ENCODE peak calls at places on chromosomes 12 and 14, in four cellular contexts. I, L, D and P are unnamed samples.

GRCh38 chr12:110514363-110514762 is 12.2 kb downstream of the RAD9B start:
- DNase-seq in I (no peak), L (no peak), D (no peak), P (no peak)

GRCh38 chr14:72793154-72793725 is 100.7 kb downstream of the DPF3 start:
- DNase-seq in I (no peak), L (no peak), D (no peak), P (no peak)

GRCh38 chr12:123109319-123109772 is 41.5 kb downstream of the PITPNM2 start:
- DNase-seq in I (no peak), L (no peak), D (no peak), P (no peak)

GRCh38 chr12:13097526-13097925 is 5.9 kb downstream of the GSG1 start:
- DNase-seq in I (no peak), L (peak), D (no peak), P (no peak)

GRCh38 chr14:90458536-90458935 is 61.7 kb downstream of the CALM1 start:
- DNase-seq in I (no peak), L (no peak), D (no peak), P (no peak)

GRCh38 chr14:60760648-60761364 is 26.2 kb downstream of the MNAT1 start:
- DNase-seq in I (no peak), L (no peak), D (no peak), P (no peak)

GRCh38 chr14:64060648-64061096 is 207.9 kb downstream of the SYNE2 start:
- DNase-seq in I (no peak), L (no peak), D (no peak), P (peak)

GRCh38 chr12:12686925-12687324 is 9.1 kb downstream of the GPR19 start:
- DNase-seq in I (no peak), L (no peak), D (no peak), P (no peak)

GRCh38 chr12:40446385-40446784 is 221.6 kb downstream of the LRRK2 start:
- DNase-seq in I (no peak), L (no peak), D (no peak), P (peak)

GRCh38 chr12:65205886-65206285 is 36.5 kb downstream of the LEMD3 start:
- DNase-seq in I (no peak), L (no peak), D (no peak), P (no peak)

GRCh38 chr12:14238224-14238792 is 127.2 kb upstream of the ATF7IP start:
- DNase-seq in I (no peak), L (no peak), D (no peak), P (peak)

GRCh38 chr14:70707138-70708038 is 65.7 kb downstream of the TTC9 start:
- DNase-seq in I (no peak), L (no peak), D (no peak), P (peak)

GRCh38 chr14:24299255-24300191 is at the start of the genes DHRS1 and NOP9:
- DNase-seq in I (peak), L (peak), D (peak), P (peak)

GRCh38 chr14:23294734-23295561 is 7.7 kb downstream of the PPP1R3E start:
- DNase-seq in I (peak), L (no peak), D (no peak), P (peak)

GRCh38 chr14:94360945-94361565 is 27.3 kb downstream of the SERPINA1 start:
- DNase-seq in I (no peak), L (no peak), D (no peak), P (no peak)

GRCh38 chr12:117507547-117507946 is 146.1 kb upstream of the NOS1 start:
- DNase-seq in I (peak), L (no peak), D (no peak), P (no peak)

GRCh38 chr14:24067133-24068082 is 4.0 kb upstream of the CPNE6 start:
- DNase-seq in I (no peak), L (no peak), D (peak), P (no peak)

GRCh38 chr12:118103601-118104382 is at the start of gene VSIG10:
- DNase-seq in I (peak), L (peak), D (peak), P (peak)

GRCh38 chr12:57090456-57090855 is 1.5 kb downstream of the NAB2 start:
- DNase-seq in I (no peak), L (peak), D (no peak), P (no peak)

GRCh38 chr12:12722351-12723146 is 5.4 kb downstream of the CDKN1B start:
- DNase-seq in I (no peak), L (no peak), D (no peak), P (peak)

GRCh38 chr12:4056910-4057845 is 184.0 kb upstream of the PARP11 start:
- DNase-seq in I (no peak), L (no peak), D (no peak), P (no peak)

GRCh38 chr12:1593232-1594044 is 943 bp downstream of the FBXL14 start:
- DNase-seq in I (no peak), L (no peak), D (peak), P (peak)

GRCh38 chr14:88562831-88563686 is at the start of gene ZC3H14:
- DNase-seq in I (peak), L (peak), D (peak), P (peak)

GRCh38 chr12:8081228-8081920 is 700 bp upstream of the NECAP1 start:
- DNase-seq in I (no peak), L (no peak), D (no peak), P (peak)

GRCh38 chr12:83850531-83850930 is 1062.1 kb downstream of the SLC6A15 start:
- DNase-seq in I (no peak), L (no peak), D (no peak), P (no peak)

GRCh38 chr12:26011099-26011498 is 52.6 kb downstream of the RASSF8 start:
- DNase-seq in I (no peak), L (no peak), D (no peak), P (no peak)

GRCh38 chr14:44847910-44848309 is 113.8 kb downstream of the KLHL28 start:
- DNase-seq in I (no peak), L (no peak), D (no peak), P (peak)

GRCh38 chr14:24411468-24412454 is 13.0 kb downstream of the NYNRIN start:
- DNase-seq in I (peak), L (no peak), D (no peak), P (peak)

GRCh38 chr12:120483621-120484020 is 12.3 kb upstream of the DYNLL1 start:
- DNase-seq in I (no peak), L (no peak), D (no peak), P (no peak)

GRCh38 chr12:113462117-113462774 is 9.4 kb downstream of the LHX5 start:
- DNase-seq in I (peak), L (peak), D (peak), P (peak)